ENCODE peak calls at places on chromosome 15, in six cellular contexts. R, U, Y, I, M and G are unnamed samples.

GRCh38 chr15:39127925-39128617 is 452.8 kb upstream of the THBS1 start:
- DNase-seq in Y (peak), U (no peak), I (no peak), M (peak), R (no peak), G (peak)

GRCh38 chr15:69324031-69324430 is 25.3 kb downstream of the PAQR5 start:
- DNase-seq in I (no peak), R (no peak), Y (no peak), M (no peak), U (no peak), G (no peak)

GRCh38 chr15:58148633-58149032 is 10.5 kb downstream of the AQP9 start:
- DNase-seq in U (no peak), I (no peak), M (no peak), R (no peak), Y (no peak), G (no peak)

GRCh38 chr15:45549831-45550230 is 27.3 kb upstream of the SLC30A4 start:
- DNase-seq in M (peak), R (no peak), Y (peak), I (no peak), U (no peak), G (peak)

GRCh38 chr15:89018235-89018634 is 70.0 kb upstream of the ABHD2 start:
- DNase-seq in I (no peak), R (no peak), U (no peak), Y (no peak), M (no peak), G (no peak)

GRCh38 chr15:22265961-22266360 is 185.6 kb downstream of the OR4M2 start:
- DNase-seq in R (no peak), I (no peak), M (no peak), Y (no peak), U (no peak), G (no peak)

GRCh38 chr15:38164061-38164460 is 88.6 kb upstream of the SPRED1 start:
- DNase-seq in R (no peak), M (no peak), U (no peak), I (no peak), Y (no peak), G (no peak)

GRCh38 chr15:63997715-63998442 is 48.4 kb downstream of the DAPK2 start:
- DNase-seq in R (no peak), M (no peak), Y (no peak), I (no peak), U (no peak), G (no peak)

GRCh38 chr15:41018534-41018933 is 65.3 kb downstream of the CHAC1 start:
- DNase-seq in I (no peak), R (no peak), M (peak), Y (no peak), U (no peak), G (no peak)

GRCh38 chr15:78232951-78233350 is 1.4 kb downstream of the ACSBG1 start:
- DNase-seq in I (no peak), Y (no peak), U (no peak), R (no peak), M (no peak), G (no peak)

GRCh38 chr15:58201536-58201935 is 63.4 kb downstream of the AQP9 start:
- DNase-seq in M (peak), R (no peak), U (no peak), I (no peak), Y (no peak), G (peak)

GRCh38 chr15:94154255-94154654 is 77.1 kb upstream of the MCTP2 start:
- DNase-seq in M (no peak), Y (no peak), U (no peak), R (no peak), I (no peak), G (no peak)
- TF ChIP-seq CTCF in M (no peak), Y (no peak), U (no peak), R (no peak), I (no peak), G (peak)

DNA sequence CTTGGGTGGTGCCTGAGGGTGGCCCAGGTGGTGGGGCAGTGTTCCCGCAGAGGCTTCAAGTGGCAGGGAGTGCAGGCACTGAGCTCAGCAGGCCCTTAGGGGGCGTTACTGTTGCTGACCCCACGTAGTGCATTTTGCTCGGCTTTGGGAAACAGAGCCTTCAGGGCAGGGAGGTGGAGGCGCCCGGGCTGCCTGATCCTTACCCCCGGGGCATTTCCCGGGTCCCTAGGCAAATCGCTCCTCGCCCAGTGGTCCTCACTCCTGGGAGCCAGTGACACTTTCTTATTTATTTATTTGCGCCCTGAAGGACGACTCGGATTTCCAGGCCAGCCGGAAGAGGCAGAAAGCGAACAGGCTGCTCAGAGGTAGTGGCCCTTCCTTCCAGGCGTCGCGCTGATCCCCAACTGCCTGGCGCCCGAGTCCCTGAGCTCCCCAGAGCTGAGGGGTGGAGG is 10.1 kb upstream of the FOXB1 start:
- DNase-seq in M (no peak), I (no peak), Y (no peak), U (no peak), R (no peak), G (no peak)
- TF ChIP-seq CTCF in M (no peak), I (no peak), Y (peak), U (no peak), R (no peak), G (peak)

GRCh38 chr15:71118345-71118744 is 3.1 kb downstream of the THSD4 start:
- DNase-seq in U (no peak), I (no peak), Y (no peak), M (no peak), R (no peak), G (no peak)
- TF ChIP-seq CTCF in U (no peak), I (no peak), Y (no peak), M (no peak), R (no peak), G (no peak)

GRCh38 chr15:65945616-65946015 is 76.3 kb downstream of the RAB11A start:
- DNase-seq in U (no peak), I (no peak), R (no peak), M (no peak), Y (no peak), G (no peak)
- TF ChIP-seq CTCF in U (no peak), I (no peak), R (no peak), M (no peak), Y (peak), G (no peak)